ENCODE peak calls at places on chromosomes 6 and 20, in nine cellular contexts. G is NCI-H1436 treated with DMSO at 0.1 percent for 48 hours; Y is fibroblast of pulmonary artery; V is stimulated activated CD8-positive, alpha-beta memory T cell treated with anti-CD3 and anti-CD28 coated beads, Interleukin-15, amount 100 ng/mL, for 24 hours; P is spleen; H is HFF-Myc; C is posterior vena cava; N is endothelial cell; F is nephron progenitor cell. X is an unnamed sample.

GRCh38 chr6:108621117-108621516 is 60.4 kb downstream of the FOXO3 start:
- DNase-seq in C (peak), G (no peak), P (no peak), Y (peak), N (no peak), F (no peak), V (no peak), H (no peak), X (no peak)

GRCh38 chr6:119127627-119128026 is 49.2 kb upstream of the FAM184A start:
- DNase-seq in P (no peak), G (no peak), N (no peak), Y (no peak), V (no peak), C (no peak), F (no peak), H (no peak), X (no peak)

GRCh38 chr6:14544689-14545088 is 427.1 kb downstream of the CD83 start:
- DNase-seq in Y (no peak), C (no peak), V (no peak), P (no peak), G (peak), N (no peak), F (no peak), H (no peak), X (no peak)

GRCh38 chr6:6649824-6650349 is 61.4 kb downstream of the LY86 start:
- DNase-seq in G (no peak), C (peak), H (no peak), Y (no peak), F (no peak), P (no peak), N (no peak), V (no peak), X (no peak)

GRCh38 chr6:152981989-152982767 is 663 bp downstream of the FBXO5 start:
- DNase-seq in P (peak), F (peak), Y (no peak), C (peak), V (no peak), G (no peak), N (peak), H (no peak), X (no peak)

GRCh38 chr6:96237656-96238347 is 222.0 kb downstream of the FUT9 start:
- DNase-seq in C (no peak), N (no peak), G (no peak), V (no peak), P (no peak), Y (no peak), H (no peak), F (no peak), X (no peak)

GRCh38 chr6:151832710-151833109 is 25.2 kb downstream of the ESR1 start:
- DNase-seq in Y (no peak), C (no peak), P (no peak), G (no peak), F (no peak), H (no peak), V (no peak), N (no peak), X (no peak)

GRCh38 chr6:79372757-79373156 is 138.3 kb upstream of the HMGN3 start:
- DNase-seq in Y (no peak), C (no peak), V (no peak), N (no peak), P (no peak), H (no peak), G (no peak), F (no peak), X (no peak)

GRCh38 chr6:154721460-154721859 is 11.8 kb upstream of the SCAF8 start:
- DNase-seq in Y (peak), P (no peak), G (no peak), F (no peak), H (no peak), V (no peak), N (no peak), C (no peak), X (no peak)

GRCh38 chr6:24522090-24522820 is 27.5 kb downstream of the ALDH5A1 start:
- DNase-seq in F (peak), Y (peak), G (no peak), C (no peak), P (no peak), N (no peak), V (no peak), H (no peak), X (no peak)

GRCh38 chr6:147131728-147132127 is 72.5 kb upstream of the STXBP5 start:
- DNase-seq in V (no peak), N (no peak), H (no peak), P (no peak), Y (peak), G (no peak), C (no peak), F (no peak), X (no peak)

GRCh38 chr20:35953411-35954199 is 697 bp downstream of the SCAND1 start:
- DNase-seq in H (no peak), V (peak), C (peak), N (peak), F (peak), G (no peak), P (peak), Y (peak), X (peak)

X was measured in mesothelial cell of epicardium.